ENCODE peak calls at places on chromosomes 13 and 19, in four cellular contexts. T is H1, B is K562, A is GM12878. D is an unnamed sample.

GRCh38 chr13:82070411-82070810 is 1729.5 kb upstream of the SPRY2 start:
- DNase-seq in T (no peak), B (no peak), A (no peak), D (no peak)

GRCh38 chr13:91704398-91704797 is 306.0 kb downstream of the GPC5 start:
- DNase-seq in T (no peak), B (no peak), A (no peak), D (no peak)

GRCh38 chr13:113822266-113822665 is 41.6 kb downstream of the GAS6 start:
- DNase-seq in T (no peak), B (no peak), A (no peak), D (no peak)

GRCh38 chr19:34925278-34925855 is 1.3 kb upstream of the ZNF30 start:
- DNase-seq in T (no peak), B (no peak), A (no peak), D (no peak)

GRCh38 chr13:98004107-98004506 is 50.6 kb downstream of the IPO5 start:
- DNase-seq in T (no peak), B (no peak), A (no peak), D (no peak)

GRCh38 chr13:35699805-35700204 is 223.3 kb upstream of the MAB21L1 start:
- DNase-seq in T (no peak), B (no peak), A (no peak), D (no peak)

GRCh38 chr19:45446295-45446694 is 21.5 kb upstream of the FOSB start:
- DNase-seq in T (no peak), B (no peak), A (no peak), D (no peak)

GRCh38 chr19:7888145-7888825 is at the start of gene LRRC8E:
- DNase-seq in T (peak), B (peak), A (no peak), D (no peak)

GRCh38 chr19:44757057-44757734 is 8.7 kb downstream of the BCL3 start:
- DNase-seq in T (peak), B (peak), A (no peak), D (no peak)

DNA sequence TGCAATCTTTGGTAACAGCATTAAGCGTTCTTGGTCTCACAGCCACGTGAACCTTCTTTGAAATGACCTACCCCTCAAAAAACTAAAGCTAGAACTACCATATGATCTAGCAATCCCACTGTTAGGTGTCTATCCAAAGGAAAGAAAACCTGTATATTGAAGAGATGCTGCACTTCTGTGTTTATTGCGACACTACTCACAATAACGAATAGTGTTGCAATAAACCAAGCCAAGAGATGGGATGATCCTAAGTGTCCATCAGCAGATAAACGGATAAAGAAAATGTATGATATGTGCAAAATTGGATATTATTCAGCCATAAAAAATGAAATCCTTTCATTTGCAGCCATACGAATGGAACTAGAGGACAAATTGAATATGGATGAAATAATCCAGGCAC is 637.9 kb downstream of the EFNB2 start:
- DNase-seq in T (no peak), B (no peak), A (no peak), D (no peak)
- TF ChIP-seq CEBPB in T (no peak), B (no peak), A (no peak), D (no peak)

GRCh38 chr13:29006359-29006850 is 186.3 kb downstream of the MTUS2 start:
- DNase-seq in T (no peak), B (no peak), A (no peak), D (no peak)
- TF ChIP-seq EGR1 in T (no peak), B (no peak), A (no peak), D (no peak)

GRCh38 chr19:40422428-40423226 is 3.2 kb downstream of the SERTAD1 start:
- DNase-seq in T (no peak), B (no peak), A (no peak), D (no peak)

GRCh38 chr19:40420451-40420765 is 5.4 kb downstream of the SERTAD1 start:
- DNase-seq in T (no peak), B (no peak), A (no peak), D (no peak)

GRCh38 chr19:40420766-40421467 is 4.9 kb downstream of the SERTAD1 start:
- DNase-seq in T (peak), B (peak), A (no peak), D (peak)

GRCh38 chr19:40419780-40420179 is 6.0 kb downstream of the SERTAD1 start:
- DNase-seq in T (no peak), B (no peak), A (no peak), D (no peak)

GRCh38 chr19:40421468-40421778 is 4.4 kb downstream of the SERTAD1 start:
- DNase-seq in T (no peak), B (no peak), A (no peak), D (no peak)
- H2AFZ ChIP-seq in T (no peak), B (peak), A (peak), D (no peak)

GRCh38 chr13:73169971-73170370 is 111.2 kb downstream of the KLF5 start:
- DNase-seq in T (no peak), B (no peak), A (no peak), D (no peak)

GRCh38 chr13:73167046-73167820 is 108.4 kb downstream of the KLF5 start:
- DNase-seq in T (no peak), B (no peak), A (no peak), D (no peak)

GRCh38 chr13:73166204-73166603 is 107.4 kb downstream of the KLF5 start:
- DNase-seq in T (no peak), B (no peak), A (no peak), D (no peak)

GRCh38 chr13:73168993-73169401 is 110.2 kb downstream of the KLF5 start:
- DNase-seq in T (no peak), B (no peak), A (no peak), D (no peak)

GRCh38 chr13:73168226-73168992 is 109.6 kb downstream of the KLF5 start:
- DNase-seq in T (no peak), B (no peak), A (no peak), D (no peak)
- TF ChIP-seq CEBPB in T (no peak), B (no peak), A (no peak), D (no peak)

GRCh38 chr19:28468701-28469459 is 744.1 kb downstream of the UQCRFS1 start:
- DNase-seq in T (no peak), B (no peak), A (no peak), D (no peak)

GRCh38 chr19:28465317-28466086 is 747.4 kb downstream of the UQCRFS1 start:
- DNase-seq in T (no peak), B (no peak), A (no peak), D (no peak)

GRCh38 chr19:28469544-28469943 is 743.4 kb downstream of the UQCRFS1 start:
- DNase-seq in T (no peak), B (no peak), A (no peak), D (no peak)

GRCh38 chr19:28463493-28464053 is 749.4 kb downstream of the UQCRFS1 start:
- DNase-seq in T (no peak), B (no peak), A (no peak), D (no peak)

DNA sequence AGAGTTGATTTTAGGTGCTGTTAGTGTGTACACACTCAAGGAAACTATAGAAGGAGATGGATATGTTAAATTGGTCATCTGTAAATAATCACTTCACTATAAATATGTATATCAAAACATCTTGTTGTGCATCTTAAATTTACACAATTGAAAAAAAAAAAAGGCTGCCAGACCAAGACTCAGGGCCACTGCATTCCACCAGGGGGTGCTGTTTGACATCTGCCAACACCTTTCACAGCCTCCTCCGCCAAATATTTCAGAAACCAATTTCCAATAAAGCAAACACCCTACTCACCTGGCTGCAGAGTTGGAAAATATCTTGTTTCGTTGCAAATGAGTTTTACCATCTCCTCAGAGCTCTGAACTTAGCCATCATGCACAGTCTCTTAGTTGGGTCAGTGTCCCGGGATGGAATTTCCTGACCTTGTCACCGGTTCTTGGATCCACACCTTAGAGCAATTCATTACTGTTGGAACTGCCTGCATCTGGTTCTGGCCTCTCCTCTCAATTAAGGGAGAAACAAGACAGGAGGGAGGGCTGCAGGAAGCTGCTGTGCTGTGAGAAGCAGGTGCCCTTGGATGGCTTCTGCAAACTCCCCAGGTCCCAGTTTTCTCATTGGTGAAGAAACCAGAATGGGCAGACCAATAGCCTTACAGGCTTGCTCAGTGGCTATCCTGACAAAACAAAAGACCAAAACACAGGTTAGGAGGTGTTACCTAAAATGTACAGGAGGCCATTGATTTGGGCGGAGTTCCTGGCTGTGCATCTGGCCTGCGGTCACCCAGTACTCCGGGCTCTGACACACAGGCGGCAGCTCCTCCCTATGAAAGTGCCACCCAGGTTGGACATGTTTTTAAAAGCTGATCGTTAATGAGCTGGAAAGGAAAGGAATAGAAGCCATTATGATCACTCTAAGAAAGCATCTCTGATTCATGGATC is 746.6 kb downstream of the UQCRFS1 start:
- DNase-seq in T (peak), B (peak), A (no peak), D (no peak)
- TF ChIP-seq EGR1 in T (no peak), B (no peak), A (no peak), D (no peak)

GRCh38 chr13:20461481-20461859 is 64.2 kb downstream of the CRYL1 start:
- DNase-seq in T (no peak), B (no peak), A (no peak), D (no peak)
- H2AFZ ChIP-seq in T (peak), B (no peak), A (no peak), D (no peak)

D was measured in HCT116.